ENCODE peak calls at places on chromosomes 11 and 22, in ten cellular contexts. G is HCT116, P is heart right ventricle, V is HFF-Myc, R is Calu3, L is GM12865, D is astrocyte of the spinal cord, S is PC-3, M is stomach, B is epithelial cell of esophagus. F is an unnamed sample.

GRCh38 chr22:46010951-46011626 is 34.1 kb upstream of the WNT7B start:
- DNase-seq in G (no peak), P (no peak), V (no peak), R (no peak), L (no peak), D (peak), S (no peak), M (peak), B (no peak), F (no peak)

GRCh38 chr11:1251236-1251770 is 28.4 kb downstream of the MUC5B start:
- DNase-seq in G (no peak), P (no peak), V (no peak), R (no peak), L (no peak), D (no peak), S (no peak), M (no peak), B (no peak), F (no peak)

GRCh38 chr22:24066872-24067271 is 55.8 kb downstream of the CABIN1 start:
- DNase-seq in G (no peak), P (no peak), V (no peak), R (no peak), L (no peak), D (no peak), S (no peak), M (peak), B (no peak), F (no peak)

GRCh38 chr11:123188508-123189165 is 6.4 kb downstream of the CLMP start:
- DNase-seq in G (no peak), P (no peak), V (peak), R (peak), L (no peak), D (peak), S (peak), M (no peak), B (no peak), F (no peak)

GRCh38 chr11:43316451-43316850 is 4.7 kb downstream of the API5 start:
- DNase-seq in G (no peak), P (no peak), V (no peak), R (peak), L (peak), D (peak), S (peak), M (no peak), B (no peak), F (no peak)

GRCh38 chr11:26522912-26523610 is 49.0 kb downstream of the MUC15 start:
- DNase-seq in G (no peak), P (no peak), V (peak), R (peak), L (peak), D (peak), S (peak), M (no peak), B (peak), F (no peak)

GRCh38 chr11:101745756-101746155 is 161.9 kb upstream of the TRPC6 start:
- DNase-seq in G (no peak), P (no peak), V (no peak), R (no peak), L (no peak), D (no peak), S (no peak), M (no peak), B (no peak), F (no peak)

GRCh38 chr22:31133911-31134310 is 6.4 kb downstream of the PLA2G3 start:
- DNase-seq in G (no peak), P (no peak), V (no peak), R (no peak), L (no peak), D (no peak), S (no peak), M (no peak), B (no peak), F (no peak)

GRCh38 chr11:20369816-20370215 is 6.3 kb downstream of the HTATIP2 start:
- DNase-seq in G (no peak), P (no peak), V (no peak), R (no peak), L (no peak), D (no peak), S (no peak), M (no peak), B (no peak), F (no peak)

GRCh38 chr11:63551889-63552266 is 11.3 kb downstream of the PLAAT2 start:
- DNase-seq in G (no peak), P (no peak), V (no peak), R (no peak), L (no peak), D (no peak), S (no peak), M (no peak), B (no peak), F (peak)

GRCh38 chr11:64288353-64288750 is 2.7 kb downstream of the GPR137 start:
- DNase-seq in G (no peak), P (no peak), V (no peak), R (no peak), L (no peak), D (no peak), S (no peak), M (no peak), B (no peak), F (no peak)

GRCh38 chr11:128695539-128696221 is 1.8 kb downstream of the FLI1 start:
- DNase-seq in G (no peak), P (no peak), V (no peak), R (no peak), L (peak), D (peak), S (no peak), M (no peak), B (peak), F (no peak)
- TF ChIP-seq CTCF in G (no peak), P (no peak), V (no peak), R (no peak), L (no peak), D (no peak), S (no peak), M (no peak), B (no peak), F (no peak)

DNA sequence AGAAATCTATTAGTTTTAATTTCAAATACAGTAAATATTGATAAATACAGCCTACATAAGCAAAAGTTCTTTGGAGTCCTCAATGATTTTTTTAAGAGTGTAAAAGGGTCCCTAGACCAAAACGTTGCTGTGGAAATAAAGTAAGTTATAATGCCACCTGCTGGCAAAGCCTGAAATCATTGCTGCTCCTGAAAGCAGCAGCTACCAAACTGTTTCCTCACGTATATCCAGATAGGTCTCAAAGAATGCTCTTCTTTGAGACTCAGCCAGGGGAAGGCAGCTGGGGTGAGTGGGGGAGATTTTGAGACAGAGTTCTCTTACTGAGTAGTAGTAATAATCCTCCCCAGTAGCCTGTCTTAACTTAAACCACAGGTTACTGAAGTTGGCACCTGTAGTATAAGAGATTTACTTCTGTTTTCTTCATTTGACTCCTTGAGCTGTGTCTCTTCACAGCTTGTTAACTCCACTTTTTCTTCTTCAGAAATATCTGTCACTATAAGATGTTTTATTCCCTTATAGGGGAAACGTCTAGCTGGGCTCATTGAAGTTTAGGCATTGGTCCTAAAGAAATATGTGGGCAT is 78.1 kb downstream of the BTBD10 start:
- DNase-seq in G (peak), P (no peak), V (peak), R (peak), L (peak), D (peak), S (peak), M (no peak), B (peak), F (no peak)
- TF ChIP-seq CTCF in G (peak), P (peak), V (peak), R (peak), L (peak), D (peak), S (peak), M (peak), B (peak), F (peak)

GRCh38 chr22:17910561-17911311 is 113.6 kb downstream of the MICAL3 start:
- DNase-seq in G (no peak), P (peak), V (peak), R (no peak), L (no peak), D (peak), S (peak), M (no peak), B (peak), F (no peak)
- TF ChIP-seq CTCF in G (no peak), P (peak), V (peak), R (no peak), L (peak), D (peak), S (peak), M (no peak), B (no peak), F (no peak)

GRCh38 chr11:115665958-115666357 is 161.7 kb upstream of the CADM1 start:
- DNase-seq in G (no peak), P (no peak), V (no peak), R (no peak), L (no peak), D (no peak), S (no peak), M (no peak), B (no peak), F (no peak)
- TF ChIP-seq CTCF in G (no peak), P (no peak), V (no peak), R (no peak), L (no peak), D (no peak), S (no peak), M (no peak), B (no peak), F (no peak)

DNA sequence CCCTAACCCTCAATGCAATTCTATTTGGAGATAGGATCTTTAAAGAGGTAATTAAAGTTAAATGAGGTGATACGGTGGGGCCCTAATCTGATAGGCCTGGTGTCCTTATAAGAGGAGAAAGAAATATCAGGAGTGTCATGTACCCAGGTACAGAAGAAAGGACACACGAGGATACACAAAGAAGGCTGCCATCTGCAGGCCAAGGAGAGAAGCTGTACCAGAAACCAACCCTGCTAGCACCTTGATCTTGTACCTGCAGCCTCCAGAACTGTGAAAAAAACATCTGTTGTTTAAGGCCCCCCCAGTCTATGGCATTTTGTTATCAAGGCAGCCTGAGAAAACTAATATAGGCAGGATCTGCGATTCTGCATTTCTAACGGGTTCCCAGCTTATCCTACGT is 44.2 kb downstream of the FBXO7 start:
- DNase-seq in G (peak), P (no peak), V (no peak), R (no peak), L (peak), D (no peak), S (peak), M (no peak), B (peak), F (no peak)
- TF ChIP-seq CTCF in G (peak), P (peak), V (peak), R (peak), L (peak), D (peak), S (peak), M (no peak), B (no peak), F (peak)

GRCh38 chr11:58578136-58578634 is 678 bp upstream of the ZFP91 start:
- DNase-seq in G (peak), P (peak), V (peak), R (peak), L (peak), D (peak), S (peak), M (peak), B (peak), F (peak)

GRCh38 chr11:58575377-58576020 is at the start of gene LPXN:
- DNase-seq in G (no peak), P (no peak), V (no peak), R (no peak), L (peak), D (peak), S (peak), M (no peak), B (peak), F (no peak)

GRCh38 chr11:58578635-58579191 is at the start of gene ZFP91:
- DNase-seq in G (peak), P (peak), V (peak), R (peak), L (peak), D (peak), S (peak), M (peak), B (peak), F (peak)

GRCh38 chr11:58577441-58578135 is 1.3 kb upstream of the ZFP91 start:
- DNase-seq in G (no peak), P (peak), V (peak), R (no peak), L (peak), D (peak), S (peak), M (peak), B (peak), F (no peak)

DNA sequence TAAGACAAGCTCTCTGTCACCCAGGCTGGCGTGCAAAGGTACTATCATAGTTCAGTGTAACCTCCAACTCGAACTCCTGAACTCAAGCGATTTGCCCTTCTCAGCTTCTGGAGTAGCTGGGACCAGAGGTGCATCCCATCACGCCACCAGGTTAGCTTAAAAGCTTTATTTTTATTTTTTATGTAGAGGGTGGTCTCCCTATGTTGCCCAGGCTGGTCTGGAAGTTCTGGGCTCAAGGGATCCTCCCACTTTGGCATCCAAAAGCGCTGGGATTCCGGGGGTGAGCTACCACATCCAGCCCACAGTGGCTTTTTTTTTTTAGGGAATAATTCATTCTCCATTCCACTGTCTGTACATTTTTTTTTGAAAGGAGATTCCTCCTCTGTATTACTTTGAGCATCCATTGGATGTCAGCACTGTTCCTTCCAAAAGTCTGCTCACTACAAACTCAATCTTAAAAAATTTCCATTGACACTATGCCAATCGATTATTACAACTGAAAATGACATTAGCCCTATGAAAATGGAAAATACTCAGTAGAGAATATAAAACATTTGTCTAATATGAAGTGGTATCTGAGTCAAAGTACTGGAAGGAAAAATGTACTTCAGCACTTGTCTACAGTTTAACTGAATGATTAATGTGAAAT is 1.3 kb upstream of the LPXN start:
- DNase-seq in G (no peak), P (no peak), V (no peak), R (no peak), L (peak), D (peak), S (peak), M (no peak), B (peak), F (no peak)
- TF ChIP-seq CTCF in G (peak), P (peak), V (peak), R (no peak), L (peak), D (peak), S (peak), M (no peak), B (peak), F (peak)

GRCh38 chr11:22304337-22304961 is 33.7 kb upstream of the SLC17A6 start:
- DNase-seq in G (peak), P (no peak), V (peak), R (no peak), L (peak), D (peak), S (peak), M (no peak), B (peak), F (no peak)
- TF ChIP-seq CTCF in G (peak), P (peak), V (peak), R (no peak), L (peak), D (peak), S (peak), M (peak), B (peak), F (peak)

DNA sequence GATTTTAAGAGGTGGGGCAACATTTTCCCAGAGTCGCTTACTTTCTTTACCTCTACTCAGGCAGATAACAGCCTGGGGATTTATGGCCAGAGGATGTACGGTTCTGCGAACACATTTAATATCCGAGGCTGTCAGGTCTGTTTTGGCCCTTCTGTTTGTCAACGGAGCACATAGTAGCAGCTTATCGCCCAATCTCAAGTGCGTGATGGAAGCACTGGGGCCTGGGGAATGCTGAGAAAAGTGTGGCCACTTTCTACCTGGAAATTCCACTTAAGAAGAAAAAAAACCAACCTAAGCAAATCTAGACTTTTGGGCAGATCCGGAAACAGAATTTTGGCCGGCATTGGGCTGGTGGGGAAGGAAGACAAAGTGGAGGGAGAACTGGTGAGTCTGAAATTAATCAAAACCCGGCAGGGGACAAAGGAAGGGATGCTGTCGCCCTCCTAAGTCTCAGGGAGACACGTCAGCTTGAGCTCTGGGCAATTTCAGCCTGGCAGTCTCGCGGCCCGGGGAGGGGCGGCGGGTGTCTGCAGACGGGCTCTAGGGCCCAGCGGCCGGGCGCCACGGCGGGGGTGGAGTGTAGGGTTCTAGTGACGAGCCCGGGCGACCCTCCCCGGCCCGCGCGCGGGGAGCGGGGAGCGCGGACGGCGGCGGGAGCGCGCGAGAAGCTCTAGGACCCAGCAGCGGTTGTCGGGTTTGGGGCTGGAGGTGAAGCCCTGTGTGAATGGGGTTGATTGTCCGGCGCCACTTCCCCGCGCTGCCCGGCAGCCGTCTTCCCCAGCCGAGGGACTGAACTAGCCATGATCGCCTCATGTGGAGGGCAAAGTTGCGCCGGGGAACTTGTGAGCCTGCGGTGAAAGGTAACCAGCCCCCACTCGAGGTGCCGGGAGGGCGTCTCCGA is at the start of gene AMOTL1:
- DNase-seq in G (peak), P (peak), V (peak), R (peak), L (no peak), D (peak), S (peak), M (peak), B (peak), F (peak)
- TF ChIP-seq CTCF in G (no peak), P (peak), V (no peak), R (no peak), L (no peak), D (no peak), S (peak), M (no peak), B (no peak), F (no peak)

DNA sequence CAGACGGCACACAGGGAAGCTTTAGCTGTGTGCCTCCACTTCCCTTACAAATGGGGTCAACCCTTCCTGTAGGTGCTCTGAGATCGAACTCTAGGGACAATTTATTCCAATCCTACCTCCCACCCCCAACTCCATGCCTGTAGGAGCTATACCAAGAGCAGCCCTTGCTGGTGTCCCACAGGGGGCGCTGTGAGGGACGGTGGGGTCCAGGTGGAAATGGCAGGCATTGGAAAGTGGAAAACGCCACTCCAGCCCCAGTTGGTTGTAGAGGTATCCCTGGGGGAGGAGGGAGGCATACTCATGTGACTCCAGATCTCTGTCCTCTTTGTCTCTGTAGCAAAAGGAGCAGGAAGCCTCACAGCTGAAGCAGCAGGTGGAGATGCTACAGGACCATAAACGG is 161.3 kb downstream of the MYO18B start:
- DNase-seq in G (peak), P (no peak), V (no peak), R (peak), L (peak), D (no peak), S (no peak), M (no peak), B (no peak), F (no peak)
- TF ChIP-seq CTCF in G (peak), P (peak), V (peak), R (peak), L (peak), D (peak), S (no peak), M (no peak), B (no peak), F (peak)